ENCODE peak calls at places on chromosomes 11 and 22, in ten cellular contexts. U, E, Y, F, H, M, R, L, X and S are unnamed samples.
A peak's percentile ranks its signal among the peaks of the same experiment; 100 is the strongest.

GRCh38 chr22:44557064-44557748 is 59.2 kb upstream of the RTL6 start:
- DNase-seq in E (no peak), R (no peak), U (no peak), X (no peak), F (no peak), M (no peak), H (peak; percentile 17), L (no peak), Y (no peak), S (no peak)

GRCh38 chr11:31834237-31834636 is 23.1 kb upstream of the PAX6 start:
- DNase-seq in X (no peak), E (no peak), H (no peak), M (no peak), L (no peak), U (no peak), Y (no peak), R (no peak), F (no peak), S (no peak)

GRCh38 chr11:130209128-130209932 is 49.7 kb downstream of the ST14 start:
- DNase-seq in E (no peak), F (no peak), R (no peak), U (no peak), H (peak; percentile 24), L (peak; percentile 13), M (peak; percentile 66), X (no peak), Y (peak; percentile 23), S (peak; percentile 81)

GRCh38 chr11:100719809-100720221 is 32.7 kb downstream of the ARHGAP42 start:
- DNase-seq in R (peak; percentile 63), L (no peak), M (no peak), E (no peak), X (no peak), U (peak; percentile 61), H (peak; percentile 66), Y (peak; percentile 85), F (no peak), S (peak; percentile 79)

GRCh38 chr11:120229451-120230424 is 10.2 kb upstream of the POU2F3 start:
- DNase-seq in X (no peak), E (no peak), R (no peak), H (peak; percentile 49), L (no peak), U (no peak), Y (peak; percentile 60), F (peak; percentile 23), M (no peak), S (no peak)

GRCh38 chr11:76026862-76027261 is 179.4 kb downstream of the WNT11 start:
- DNase-seq in M (no peak), X (no peak), Y (no peak), R (no peak), U (no peak), H (no peak), L (no peak), F (no peak), E (no peak), S (no peak)

GRCh38 chr22:33577862-33578411 is 342.3 kb downstream of the LARGE1 start:
- DNase-seq in F (peak; percentile 98), X (no peak), R (no peak), M (no peak), L (no peak), H (no peak), U (no peak), Y (no peak), E (no peak), S (no peak)

GRCh38 chr11:131064373-131064991 is 148.2 kb upstream of the SNX19 start:
- DNase-seq in R (peak; percentile 13), L (peak; percentile 37), U (peak; percentile 52), E (peak; percentile 83), X (peak; percentile 5), F (peak; percentile 42), Y (peak; percentile 86), H (peak; percentile 71), M (no peak), S (no peak)

GRCh38 chr11:75350743-75351540 is 519 bp downstream of the ARRB1 start:
- DNase-seq in R (no peak), E (peak; percentile 40), Y (peak; percentile 61), M (peak; percentile 91), H (peak; percentile 43), L (no peak), X (no peak), F (no peak), U (no peak), S (no peak)

GRCh38 chr11:62933285-62933684 is 12.1 kb upstream of the CHRM1 start:
- DNase-seq in M (no peak), F (no peak), Y (no peak), U (no peak), L (no peak), R (no peak), X (no peak), E (no peak), H (no peak), S (no peak)

GRCh38 chr22:19787849-19788141 is 27.2 kb downstream of the TBX1 start:
- DNase-seq in H (no peak), L (no peak), F (no peak), X (no peak), R (no peak), U (no peak), Y (no peak), M (no peak), E (no peak), S (no peak)

GRCh38 chr22:32206774-32207758 is 2.2 kb upstream of the RFPL2 start:
- DNase-seq in R (peak; percentile 56), E (peak; percentile 22), U (no peak), M (no peak), X (no peak), Y (peak; percentile 21), F (peak; percentile 41), H (peak; percentile 49), L (no peak), S (no peak)

GRCh38 chr11:76574879-76575278 is 95.7 kb downstream of the LRRC32 start:
- DNase-seq in R (no peak), Y (no peak), L (no peak), H (no peak), X (no peak), F (no peak), M (no peak), E (no peak), U (no peak), S (no peak)

GRCh38 chr11:44343778-44344424 is 34.0 kb upstream of the ALX4 start:
- DNase-seq in E (no peak), L (no peak), Y (no peak), M (no peak), X (no peak), U (no peak), R (no peak), F (no peak), H (no peak), S (no peak)

GRCh38 chr11:31676280-31676982 is 134.7 kb downstream of the PAX6 start:
- DNase-seq in F (no peak), U (no peak), R (no peak), Y (no peak), L (no peak), M (no peak), X (no peak), H (no peak), E (no peak), S (no peak)

GRCh38 chr22:21856868-21857267 is 10.6 kb downstream of the MAPK1 start:
- DNase-seq in U (no peak), M (no peak), H (no peak), F (no peak), X (no peak), R (no peak), L (no peak), E (no peak), Y (no peak), S (no peak)
- TF ChIP-seq CTCF in U (no peak), M (no peak), H (no peak), F (no peak), X (no peak), R (no peak), L (no peak), E (no peak), Y (no peak), S (no peak)

DNA sequence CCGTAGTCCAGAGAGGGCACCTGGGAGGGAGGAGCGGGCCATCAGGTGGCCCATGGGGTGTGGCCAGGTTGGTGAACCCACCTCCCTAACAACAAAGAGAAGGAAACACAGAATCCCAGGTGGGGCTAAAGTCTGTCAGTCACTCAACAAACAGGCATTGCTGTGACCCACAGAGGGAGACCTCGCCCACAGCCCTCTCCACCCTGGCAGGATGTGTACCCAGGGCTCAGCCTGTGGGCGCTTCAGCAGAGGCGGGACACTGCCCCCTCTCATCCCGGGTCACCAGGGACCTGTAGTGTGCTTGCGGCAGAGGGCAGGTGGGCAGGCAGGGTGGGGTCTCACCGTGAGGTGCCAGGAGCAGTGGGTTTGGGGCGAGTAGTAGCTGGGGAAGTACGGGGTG is 25.1 kb downstream of the TMPRSS6 start:
- DNase-seq in Y (no peak), L (no peak), H (no peak), F (no peak), M (no peak), U (no peak), R (no peak), X (no peak), E (no peak), S (no peak)
- TF ChIP-seq CTCF in Y (no peak), L (no peak), H (no peak), F (no peak), M (no peak), U (no peak), R (no peak), X (no peak), E (no peak), S (no peak)

GRCh38 chr11:82523141-82523540 is 210.5 kb downstream of the FAM181B start:
- DNase-seq in X (no peak), L (no peak), E (no peak), M (peak; percentile 71), H (no peak), R (no peak), Y (no peak), U (peak; percentile 15), F (no peak), S (no peak)
- TF ChIP-seq CTCF in X (no peak), L (no peak), E (no peak), M (no peak), H (no peak), R (no peak), Y (no peak), U (no peak), F (peak; percentile 45), S (no peak)

GRCh38 chr22:27151407-27151806 is 494.0 kb downstream of the MIAT start:
- DNase-seq in R (no peak), E (no peak), L (no peak), F (no peak), M (no peak), U (no peak), H (no peak), X (no peak), Y (no peak), S (no peak)

GRCh38 chr22:27152883-27153282 is 495.5 kb downstream of the MIAT start:
- DNase-seq in X (no peak), R (no peak), F (no peak), E (no peak), H (no peak), L (no peak), Y (no peak), U (no peak), M (no peak), S (no peak)

GRCh38 chr22:27150530-27150909 is 493.1 kb downstream of the MIAT start:
- DNase-seq in R (no peak), L (no peak), F (no peak), E (no peak), X (no peak), M (no peak), H (peak; percentile 17), U (no peak), Y (peak; percentile 43), S (no peak)

GRCh38 chr22:27153386-27153785 is 496.0 kb downstream of the MIAT start:
- DNase-seq in R (no peak), M (no peak), U (no peak), H (no peak), F (no peak), L (no peak), X (no peak), Y (no peak), E (no peak), S (no peak)

GRCh38 chr22:27152033-27152432 is 494.6 kb downstream of the MIAT start:
- DNase-seq in E (no peak), F (no peak), H (no peak), M (no peak), U (no peak), R (no peak), Y (peak; percentile 12), L (no peak), X (no peak), S (no peak)
- TF ChIP-seq CTCF in E (no peak), F (no peak), H (no peak), M (no peak), U (no peak), R (no peak), Y (no peak), L (no peak), X (no peak), S (no peak)